ENCODE peak calls at places on chromosomes 1 and 21, in four cellular contexts. One of them, this sample, is unnamed.

GRCh38 chr1:50705699-50706098 is 254.4 kb downstream of the FAF1 start:
- DNase-seq in activated naive CD4-positive, alpha-beta T cell: no peak
- DNase-seq in sciatic nerve: no peak
- DNase-seq in H54: no peak
- DNase-seq in this sample: no peak

GRCh38 chr1:108560430-108561144 is 687 bp downstream of the EEIG2 start:
- DNase-seq in activated naive CD4-positive, alpha-beta T cell: peak
- DNase-seq in sciatic nerve: peak
- DNase-seq in H54: peak
- DNase-seq in this sample: no peak

GRCh38 chr1:9482816-9483572 is 56.3 kb upstream of the SLC25A33 start:
- DNase-seq in activated naive CD4-positive, alpha-beta T cell: no peak
- DNase-seq in sciatic nerve: no peak
- DNase-seq in H54: no peak
- DNase-seq in this sample: no peak

GRCh38 chr1:115182012-115182715 is 92.9 kb upstream of the TSPAN2 start:
- DNase-seq in activated naive CD4-positive, alpha-beta T cell: no peak
- DNase-seq in sciatic nerve: no peak
- DNase-seq in H54: peak
- DNase-seq in this sample: no peak

GRCh38 chr1:41427943-41428735 is 56.3 kb downstream of the EDN2 start:
- DNase-seq in activated naive CD4-positive, alpha-beta T cell: no peak
- DNase-seq in sciatic nerve: no peak
- DNase-seq in H54: no peak
- DNase-seq in this sample: no peak

GRCh38 chr1:216847385-216848036 is 124.3 kb upstream of the ESRRG start:
- DNase-seq in activated naive CD4-positive, alpha-beta T cell: no peak
- DNase-seq in sciatic nerve: no peak
- DNase-seq in H54: peak
- DNase-seq in this sample: no peak

GRCh38 chr1:41452704-41453350 is 31.7 kb downstream of the EDN2 start:
- DNase-seq in activated naive CD4-positive, alpha-beta T cell: no peak
- DNase-seq in sciatic nerve: no peak
- DNase-seq in H54: no peak
- DNase-seq in this sample: no peak

GRCh38 chr1:205240569-205240968 is 12.8 kb downstream of the TMCC2 start:
- DNase-seq in activated naive CD4-positive, alpha-beta T cell: no peak
- DNase-seq in sciatic nerve: peak
- DNase-seq in H54: no peak
- DNase-seq in this sample: no peak

GRCh38 chr1:3618576-3618903 is 6.3 kb upstream of the TPRG1L start:
- DNase-seq in activated naive CD4-positive, alpha-beta T cell: no peak
- DNase-seq in sciatic nerve: no peak
- DNase-seq in H54: no peak
- DNase-seq in this sample: no peak

GRCh38 chr21:23955130-23955873 is 1652.0 kb downstream of the MRPL39 start:
- DNase-seq in activated naive CD4-positive, alpha-beta T cell: no peak
- DNase-seq in sciatic nerve: no peak
- DNase-seq in H54: no peak
- DNase-seq in this sample: no peak

GRCh38 chr1:167544447-167544846 is 9.1 kb downstream of the CREG1 start:
- DNase-seq in activated naive CD4-positive, alpha-beta T cell: no peak
- DNase-seq in sciatic nerve: no peak
- DNase-seq in H54: no peak
- DNase-seq in this sample: no peak

GRCh38 chr1:242449211-242449610 is 75.3 kb downstream of the PLD5 start:
- DNase-seq in activated naive CD4-positive, alpha-beta T cell: no peak
- DNase-seq in sciatic nerve: no peak
- DNase-seq in H54: no peak
- DNase-seq in this sample: no peak

GRCh38 chr1:55463814-55464445 is 248.8 kb upstream of the USP24 start:
- DNase-seq in activated naive CD4-positive, alpha-beta T cell: no peak
- DNase-seq in sciatic nerve: no peak
- DNase-seq in H54: no peak
- DNase-seq in this sample: no peak

GRCh38 chr1:81142099-81142776 is 658.5 kb upstream of the ADGRL2 start:
- DNase-seq in activated naive CD4-positive, alpha-beta T cell: no peak
- DNase-seq in sciatic nerve: no peak
- DNase-seq in H54: no peak
- DNase-seq in this sample: no peak

GRCh38 chr1:5856246-5856815 is 135.9 kb downstream of the NPHP4 start:
- DNase-seq in activated naive CD4-positive, alpha-beta T cell: no peak
- DNase-seq in sciatic nerve: no peak
- DNase-seq in H54: peak
- DNase-seq in this sample: no peak

GRCh38 chr1:29803486-29803885 is 567.2 kb downstream of the PTPRU start:
- DNase-seq in activated naive CD4-positive, alpha-beta T cell: no peak
- DNase-seq in sciatic nerve: no peak
- DNase-seq in H54: no peak
- DNase-seq in this sample: no peak

GRCh38 chr21:42474043-42474831 is 21.8 kb downstream of the RSPH1 start:
- DNase-seq in activated naive CD4-positive, alpha-beta T cell: no peak
- DNase-seq in sciatic nerve: peak
- DNase-seq in H54: peak
- DNase-seq in this sample: no peak

GRCh38 chr21:29798840-29799239 is 141.0 kb downstream of the GRIK1 start:
- DNase-seq in activated naive CD4-positive, alpha-beta T cell: no peak
- DNase-seq in sciatic nerve: no peak
- DNase-seq in H54: no peak
- DNase-seq in this sample: no peak

GRCh38 chr1:197774691-197775281 is 494 bp downstream of the DENND1B start:
- DNase-seq in activated naive CD4-positive, alpha-beta T cell: no peak
- DNase-seq in sciatic nerve: peak
- DNase-seq in H54: peak
- DNase-seq in this sample: no peak

GRCh38 chr21:46100426-46100825 is 2.5 kb downstream of the COL6A2 start:
- DNase-seq in activated naive CD4-positive, alpha-beta T cell: no peak
- DNase-seq in sciatic nerve: no peak
- DNase-seq in H54: no peak
- DNase-seq in this sample: no peak

GRCh38 chr21:39265603-39266002 is 47.8 kb downstream of the BRWD1 start:
- DNase-seq in activated naive CD4-positive, alpha-beta T cell: no peak
- DNase-seq in sciatic nerve: no peak
- DNase-seq in H54: no peak
- DNase-seq in this sample: no peak

GRCh38 chr1:85608851-85609250 is 28.3 kb downstream of the CCN1 start:
- DNase-seq in activated naive CD4-positive, alpha-beta T cell: no peak
- DNase-seq in sciatic nerve: no peak
- DNase-seq in H54: no peak
- DNase-seq in this sample: no peak

GRCh38 chr1:39385067-39385988 is 106.1 kb upstream of the BMP8A start:
- DNase-seq in activated naive CD4-positive, alpha-beta T cell: no peak
- DNase-seq in sciatic nerve: no peak
- DNase-seq in H54: no peak
- DNase-seq in this sample: no peak